ENCODE peak calls at places on chromosome 22, in nine cellular contexts. Y is NCI-H1105; Q is NCI-H1092 treated with DMSO at 0.1 percent for 48 hours; G is astrocyte; I is activated CD8-positive, alpha-beta memory T cell treated with anti-CD3 and anti-CD28 coated beads for 1 hour; A is tibial artery; J is renal cortical epithelial cell; E is stimulated activated CD8-positive, alpha-beta memory T cell treated with anti-CD3 and anti-CD28 coated beads, Interleukin-2, amount 100 ng/mL, for 1 hour; B is GM13977. R is an unnamed sample.

GRCh38 chr22:39997939-39998726 is 3.4 kb downstream of the FAM83F start:
- DNase-seq in Y (peak), Q (peak), G (peak), I (no peak), A (no peak), J (peak), E (no peak), B (no peak), R (peak)

GRCh38 chr22:29337631-29338284 is 22.3 kb upstream of the RASL10A start:
- DNase-seq in Y (no peak), Q (no peak), G (no peak), I (no peak), A (no peak), J (no peak), E (no peak), B (no peak), R (no peak)

GRCh38 chr22:26172389-26172990 is 3.2 kb downstream of the SEZ6L start:
- DNase-seq in Y (peak), Q (peak), G (no peak), I (no peak), A (no peak), J (peak), E (no peak), B (peak), R (peak)

GRCh38 chr22:31925056-31925455 is 19.3 kb upstream of the YWHAH start:
- DNase-seq in Y (no peak), Q (no peak), G (no peak), I (no peak), A (no peak), J (no peak), E (no peak), B (no peak), R (no peak)

GRCh38 chr22:30332994-30333706 is 6.4 kb upstream of the TBC1D10A start:
- DNase-seq in Y (no peak), Q (no peak), G (no peak), I (no peak), A (no peak), J (no peak), E (no peak), B (no peak), R (no peak)

GRCh38 chr22:49228431-49229037 is 599.1 kb downstream of the BRD1 start:
- DNase-seq in Y (no peak), Q (no peak), G (no peak), I (no peak), A (no peak), J (no peak), E (no peak), B (no peak), R (peak)

GRCh38 chr22:39212721-39213376 is 31.9 kb downstream of the PDGFB start:
- DNase-seq in Y (no peak), Q (no peak), G (no peak), I (no peak), A (no peak), J (peak), E (no peak), B (peak), R (no peak)

GRCh38 chr22:41565403-41566054 is 4.7 kb downstream of the CSDC2 start:
- DNase-seq in Y (no peak), Q (no peak), G (peak), I (no peak), A (peak), J (peak), E (no peak), B (no peak), R (peak)

GRCh38 chr22:26796785-26797184 is 139.4 kb downstream of the MIAT start:
- DNase-seq in Y (no peak), Q (no peak), G (no peak), I (no peak), A (no peak), J (no peak), E (no peak), B (no peak), R (no peak)